ENCODE peak calls at places on chromosomes 13 and 19, in seven cellular contexts. One of them, this sample, is unnamed.

GRCh38 chr13:75363371-75363770 is 118.6 kb downstream of the TBC1D4 start:
- DNase-seq in nephron progenitor cell: no peak
- DNase-seq in psoas muscle: no peak
- DNase-seq in cardiac fibroblast: no peak
- DNase-seq in mesothelial cell of epicardium: no peak
- DNase-seq in fibroblast of pulmonary artery: no peak
- DNase-seq in IMR-90: no peak
- DNase-seq in this sample: no peak

GRCh38 chr19:28966737-28967401 is 246.1 kb downstream of the UQCRFS1 start:
- DNase-seq in nephron progenitor cell: no peak
- DNase-seq in psoas muscle: no peak
- DNase-seq in cardiac fibroblast: peak
- DNase-seq in mesothelial cell of epicardium: no peak
- DNase-seq in fibroblast of pulmonary artery: peak
- DNase-seq in IMR-90: no peak
- DNase-seq in this sample: no peak

GRCh38 chr13:65966991-65967451 is 1263.1 kb downstream of the PCDH9 start:
- DNase-seq in nephron progenitor cell: no peak
- DNase-seq in psoas muscle: no peak
- DNase-seq in cardiac fibroblast: peak
- DNase-seq in mesothelial cell of epicardium: no peak
- DNase-seq in fibroblast of pulmonary artery: peak
- DNase-seq in IMR-90: peak
- DNase-seq in this sample: no peak

GRCh38 chr13:60331249-60332012 is 65.6 kb upstream of the TDRD3 start:
- DNase-seq in nephron progenitor cell: no peak
- DNase-seq in psoas muscle: no peak
- DNase-seq in cardiac fibroblast: no peak
- DNase-seq in mesothelial cell of epicardium: no peak
- DNase-seq in fibroblast of pulmonary artery: no peak
- DNase-seq in IMR-90: no peak
- DNase-seq in this sample: no peak

GRCh38 chr13:80469105-80469840 is 128.3 kb upstream of the SPRY2 start:
- DNase-seq in nephron progenitor cell: no peak
- DNase-seq in psoas muscle: no peak
- DNase-seq in cardiac fibroblast: no peak
- DNase-seq in mesothelial cell of epicardium: no peak
- DNase-seq in fibroblast of pulmonary artery: no peak
- DNase-seq in IMR-90: no peak
- DNase-seq in this sample: no peak

GRCh38 chr19:2059422-2060201 is 8.6 kb upstream of the MKNK2 start:
- DNase-seq in nephron progenitor cell: peak
- DNase-seq in psoas muscle: peak
- DNase-seq in cardiac fibroblast: peak
- DNase-seq in mesothelial cell of epicardium: no peak
- DNase-seq in fibroblast of pulmonary artery: peak
- DNase-seq in IMR-90: peak
- DNase-seq in this sample: no peak

GRCh38 chr19:12364391-12365093 is 941 bp downstream of the ZNF442 start:
- DNase-seq in nephron progenitor cell: peak
- DNase-seq in psoas muscle: no peak
- DNase-seq in cardiac fibroblast: peak
- DNase-seq in mesothelial cell of epicardium: no peak
- DNase-seq in fibroblast of pulmonary artery: peak
- DNase-seq in IMR-90: peak
- DNase-seq in this sample: no peak

GRCh38 chr13:65929436-65929835 is 1300.7 kb downstream of the PCDH9 start:
- DNase-seq in nephron progenitor cell: no peak
- DNase-seq in psoas muscle: no peak
- DNase-seq in cardiac fibroblast: peak
- DNase-seq in mesothelial cell of epicardium: no peak
- DNase-seq in fibroblast of pulmonary artery: no peak
- DNase-seq in IMR-90: peak
- DNase-seq in this sample: no peak

GRCh38 chr19:58154287-58154678 is 3.7 kb upstream of the ZNF329 start:
- DNase-seq in nephron progenitor cell: no peak
- DNase-seq in psoas muscle: peak
- DNase-seq in cardiac fibroblast: peak
- DNase-seq in mesothelial cell of epicardium: no peak
- DNase-seq in fibroblast of pulmonary artery: peak
- DNase-seq in IMR-90: peak
- DNase-seq in this sample: no peak

GRCh38 chr19:52007436-52007804 is 591 bp downstream of the ZNF615 start:
- DNase-seq in nephron progenitor cell: peak
- DNase-seq in psoas muscle: no peak
- DNase-seq in cardiac fibroblast: peak
- DNase-seq in mesothelial cell of epicardium: no peak
- DNase-seq in fibroblast of pulmonary artery: peak
- DNase-seq in IMR-90: no peak
- DNase-seq in this sample: no peak

GRCh38 chr13:66405908-66406802 is 824.0 kb downstream of the PCDH9 start:
- DNase-seq in nephron progenitor cell: no peak
- DNase-seq in psoas muscle: no peak
- DNase-seq in cardiac fibroblast: peak
- DNase-seq in mesothelial cell of epicardium: no peak
- DNase-seq in fibroblast of pulmonary artery: peak
- DNase-seq in IMR-90: peak
- DNase-seq in this sample: no peak

GRCh38 chr19:13530720-13531119 is 24.4 kb upstream of the CACNA1A start:
- DNase-seq in nephron progenitor cell: no peak
- DNase-seq in psoas muscle: no peak
- DNase-seq in cardiac fibroblast: no peak
- DNase-seq in mesothelial cell of epicardium: no peak
- DNase-seq in fibroblast of pulmonary artery: no peak
- DNase-seq in IMR-90: no peak
- DNase-seq in this sample: no peak

GRCh38 chr13:20728579-20729300 is 25.2 kb downstream of the IL17D start:
- DNase-seq in nephron progenitor cell: no peak
- DNase-seq in psoas muscle: no peak
- DNase-seq in cardiac fibroblast: no peak
- DNase-seq in mesothelial cell of epicardium: no peak
- DNase-seq in fibroblast of pulmonary artery: no peak
- DNase-seq in IMR-90: no peak
- DNase-seq in this sample: no peak

GRCh38 chr19:18332917-18333530 is 7.4 kb upstream of the PGPEP1 start:
- DNase-seq in nephron progenitor cell: no peak
- DNase-seq in psoas muscle: no peak
- DNase-seq in cardiac fibroblast: no peak
- DNase-seq in mesothelial cell of epicardium: no peak
- DNase-seq in fibroblast of pulmonary artery: no peak
- DNase-seq in IMR-90: no peak
- DNase-seq in this sample: no peak

GRCh38 chr13:33524086-33524485 is 238.5 kb upstream of the STARD13 start:
- DNase-seq in nephron progenitor cell: no peak
- DNase-seq in psoas muscle: no peak
- DNase-seq in cardiac fibroblast: peak
- DNase-seq in mesothelial cell of epicardium: no peak
- DNase-seq in fibroblast of pulmonary artery: peak
- DNase-seq in IMR-90: peak
- DNase-seq in this sample: no peak

GRCh38 chr19:50790365-50790825 is at the start of gene ACP4:
- DNase-seq in nephron progenitor cell: no peak
- DNase-seq in psoas muscle: no peak
- DNase-seq in cardiac fibroblast: no peak
- DNase-seq in mesothelial cell of epicardium: no peak
- DNase-seq in fibroblast of pulmonary artery: no peak
- DNase-seq in IMR-90: no peak
- DNase-seq in this sample: no peak

GRCh38 chr13:111639994-111640393 is 319.6 kb downstream of the TEX29 start:
- DNase-seq in nephron progenitor cell: no peak
- DNase-seq in psoas muscle: no peak
- DNase-seq in cardiac fibroblast: no peak
- DNase-seq in mesothelial cell of epicardium: no peak
- DNase-seq in fibroblast of pulmonary artery: no peak
- DNase-seq in IMR-90: no peak
- DNase-seq in this sample: no peak

GRCh38 chr19:53991224-53992113 is at the start of gene CACNG6:
- DNase-seq in nephron progenitor cell: peak
- DNase-seq in psoas muscle: peak
- DNase-seq in cardiac fibroblast: peak
- DNase-seq in mesothelial cell of epicardium: no peak
- DNase-seq in fibroblast of pulmonary artery: peak
- DNase-seq in IMR-90: no peak
- DNase-seq in this sample: peak

GRCh38 chr13:23509781-23510543 is 60.2 kb upstream of the TNFRSF19 start:
- DNase-seq in nephron progenitor cell: no peak
- DNase-seq in psoas muscle: no peak
- DNase-seq in cardiac fibroblast: peak
- DNase-seq in mesothelial cell of epicardium: no peak
- DNase-seq in fibroblast of pulmonary artery: peak
- DNase-seq in IMR-90: peak
- DNase-seq in this sample: no peak

GRCh38 chr13:45781553-45782326 is 69.8 kb downstream of the SIAH3 start:
- DNase-seq in nephron progenitor cell: no peak
- DNase-seq in psoas muscle: peak
- DNase-seq in cardiac fibroblast: no peak
- DNase-seq in mesothelial cell of epicardium: peak
- DNase-seq in fibroblast of pulmonary artery: peak
- DNase-seq in IMR-90: no peak
- DNase-seq in this sample: no peak

GRCh38 chr19:6997679-6998445 is 23.4 kb downstream of the MBD3L2B start:
- DNase-seq in nephron progenitor cell: no peak
- DNase-seq in psoas muscle: no peak
- DNase-seq in cardiac fibroblast: peak
- DNase-seq in mesothelial cell of epicardium: no peak
- DNase-seq in fibroblast of pulmonary artery: peak
- DNase-seq in IMR-90: no peak
- DNase-seq in this sample: no peak

GRCh38 chr13:50156140-50156539 is 140.9 kb downstream of the KCNRG start:
- DNase-seq in nephron progenitor cell: no peak
- DNase-seq in psoas muscle: no peak
- DNase-seq in cardiac fibroblast: peak
- DNase-seq in mesothelial cell of epicardium: no peak
- DNase-seq in fibroblast of pulmonary artery: peak
- DNase-seq in IMR-90: peak
- DNase-seq in this sample: no peak

GRCh38 chr13:24214528-24214927 is 54.0 kb downstream of the SPATA13 start:
- DNase-seq in nephron progenitor cell: no peak
- DNase-seq in psoas muscle: no peak
- DNase-seq in cardiac fibroblast: no peak
- DNase-seq in mesothelial cell of epicardium: no peak
- DNase-seq in fibroblast of pulmonary artery: no peak
- DNase-seq in IMR-90: no peak
- DNase-seq in this sample: no peak

GRCh38 chr13:58619396-58620113 is 988.0 kb downstream of the PCDH17 start:
- DNase-seq in nephron progenitor cell: no peak
- DNase-seq in psoas muscle: no peak
- DNase-seq in cardiac fibroblast: no peak
- DNase-seq in mesothelial cell of epicardium: no peak
- DNase-seq in fibroblast of pulmonary artery: no peak
- DNase-seq in IMR-90: no peak
- DNase-seq in this sample: no peak

GRCh38 chr13:93226623-93227279 is at the start of gene GPC6:
- DNase-seq in nephron progenitor cell: peak
- DNase-seq in psoas muscle: peak
- DNase-seq in cardiac fibroblast: peak
- DNase-seq in mesothelial cell of epicardium: peak
- DNase-seq in fibroblast of pulmonary artery: peak
- DNase-seq in IMR-90: peak
- DNase-seq in this sample: peak

GRCh38 chr13:28000567-28000966 is 12.1 kb upstream of the URAD start:
- DNase-seq in nephron progenitor cell: no peak
- DNase-seq in psoas muscle: no peak
- DNase-seq in cardiac fibroblast: no peak
- DNase-seq in mesothelial cell of epicardium: no peak
- DNase-seq in fibroblast of pulmonary artery: no peak
- DNase-seq in IMR-90: no peak
- DNase-seq in this sample: no peak

GRCh38 chr13:25538276-25538675 is 166.5 kb downstream of the ATP8A2 start:
- DNase-seq in nephron progenitor cell: no peak
- DNase-seq in psoas muscle: no peak
- DNase-seq in cardiac fibroblast: no peak
- DNase-seq in mesothelial cell of epicardium: no peak
- DNase-seq in fibroblast of pulmonary artery: no peak
- DNase-seq in IMR-90: no peak
- DNase-seq in this sample: no peak

GRCh38 chr13:39765801-39766463 is 110.5 kb downstream of the COG6 start:
- DNase-seq in nephron progenitor cell: peak
- DNase-seq in psoas muscle: peak
- DNase-seq in cardiac fibroblast: peak
- DNase-seq in mesothelial cell of epicardium: no peak
- DNase-seq in fibroblast of pulmonary artery: no peak
- DNase-seq in IMR-90: no peak
- DNase-seq in this sample: no peak

GRCh38 chr19:3670258-3670795 is 29.9 kb downstream of the PIP5K1C start:
- DNase-seq in nephron progenitor cell: no peak
- DNase-seq in psoas muscle: peak
- DNase-seq in cardiac fibroblast: peak
- DNase-seq in mesothelial cell of epicardium: no peak
- DNase-seq in fibroblast of pulmonary artery: peak
- DNase-seq in IMR-90: peak
- DNase-seq in this sample: no peak

GRCh38 chr19:35090160-35090794 is 25.3 kb upstream of the FXYD3 start:
- DNase-seq in nephron progenitor cell: peak
- DNase-seq in psoas muscle: peak
- DNase-seq in cardiac fibroblast: peak
- DNase-seq in mesothelial cell of epicardium: peak
- DNase-seq in fibroblast of pulmonary artery: peak
- DNase-seq in IMR-90: peak
- DNase-seq in this sample: peak

GRCh38 chr13:71674776-71675352 is 192.1 kb downstream of the DACH1 start:
- DNase-seq in nephron progenitor cell: no peak
- DNase-seq in psoas muscle: no peak
- DNase-seq in cardiac fibroblast: no peak
- DNase-seq in mesothelial cell of epicardium: no peak
- DNase-seq in fibroblast of pulmonary artery: no peak
- DNase-seq in IMR-90: no peak
- DNase-seq in this sample: no peak
- TF ChIP-seq CTCF in nephron progenitor cell: no peak
- TF ChIP-seq CTCF in psoas muscle: no peak
- TF ChIP-seq CTCF in cardiac fibroblast: peak
- TF ChIP-seq CTCF in mesothelial cell of epicardium: no peak
- TF ChIP-seq CTCF in fibroblast of pulmonary artery: no peak
- TF ChIP-seq CTCF in IMR-90: no peak
- TF ChIP-seq CTCF in this sample: peak

GRCh38 chr19:46489445-46490272 is 6.0 kb downstream of the PNMA8B start:
- DNase-seq in nephron progenitor cell: peak
- DNase-seq in psoas muscle: peak
- DNase-seq in cardiac fibroblast: peak
- DNase-seq in mesothelial cell of epicardium: peak
- DNase-seq in fibroblast of pulmonary artery: peak
- DNase-seq in IMR-90: peak
- DNase-seq in this sample: no peak
- TF ChIP-seq CTCF in nephron progenitor cell: peak
- TF ChIP-seq CTCF in psoas muscle: no peak
- TF ChIP-seq CTCF in cardiac fibroblast: peak
- TF ChIP-seq CTCF in mesothelial cell of epicardium: no peak
- TF ChIP-seq CTCF in fibroblast of pulmonary artery: peak
- TF ChIP-seq CTCF in IMR-90: no peak
- TF ChIP-seq CTCF in this sample: peak

GRCh38 chr19:23758187-23759074 is at the start of gene ZNF681:
- DNase-seq in nephron progenitor cell: peak
- DNase-seq in psoas muscle: peak
- DNase-seq in cardiac fibroblast: peak
- DNase-seq in mesothelial cell of epicardium: peak
- DNase-seq in fibroblast of pulmonary artery: peak
- DNase-seq in IMR-90: peak
- DNase-seq in this sample: peak
- TF ChIP-seq CTCF in nephron progenitor cell: peak
- TF ChIP-seq CTCF in psoas muscle: no peak
- TF ChIP-seq CTCF in cardiac fibroblast: peak
- TF ChIP-seq CTCF in mesothelial cell of epicardium: no peak
- TF ChIP-seq CTCF in fibroblast of pulmonary artery: no peak
- TF ChIP-seq CTCF in IMR-90: no peak
- TF ChIP-seq CTCF in this sample: peak

GRCh38 chr19:48182434-48182833 is 12.0 kb downstream of the ZSWIM9 start:
- DNase-seq in nephron progenitor cell: no peak
- DNase-seq in psoas muscle: no peak
- DNase-seq in cardiac fibroblast: no peak
- DNase-seq in mesothelial cell of epicardium: no peak
- DNase-seq in fibroblast of pulmonary artery: no peak
- DNase-seq in IMR-90: no peak
- DNase-seq in this sample: no peak
- TF ChIP-seq CTCF in nephron progenitor cell: no peak
- TF ChIP-seq CTCF in psoas muscle: no peak
- TF ChIP-seq CTCF in cardiac fibroblast: no peak
- TF ChIP-seq CTCF in mesothelial cell of epicardium: no peak
- TF ChIP-seq CTCF in fibroblast of pulmonary artery: no peak
- TF ChIP-seq CTCF in IMR-90: no peak
- TF ChIP-seq CTCF in this sample: no peak